ENCODE peak calls at places on chromosomes 16 and 17, in six cellular contexts. One of them, this sample, is unnamed.

GRCh38 chr17:12917401-12917800 is 100.4 kb downstream of the ELAC2 start:
- DNase-seq in fibroblast of pulmonary artery: no peak
- DNase-seq in PC-3: no peak
- DNase-seq in CD4-positive, alpha-beta T cell: no peak
- DNase-seq in NCI-H510A treated with DMSO at 0.1 percent for 48 hours: no peak
- DNase-seq in RPMI7951: peak; percentile 64
- DNase-seq in this sample: no peak

GRCh38 chr17:34377078-34377823 is 14.2 kb upstream of the CCL1 start:
- DNase-seq in NCI-H510A treated with DMSO at 0.1 percent for 48 hours: no peak
- DNase-seq in fibroblast of pulmonary artery: no peak
- DNase-seq in CD4-positive, alpha-beta T cell: no peak
- DNase-seq in RPMI7951: no peak
- DNase-seq in PC-3: no peak
- DNase-seq in this sample: no peak

GRCh38 chr17:34000639-34001038 is 254.4 kb upstream of the CCL2 start:
- DNase-seq in RPMI7951: no peak
- DNase-seq in PC-3: no peak
- DNase-seq in NCI-H510A treated with DMSO at 0.1 percent for 48 hours: no peak
- DNase-seq in CD4-positive, alpha-beta T cell: no peak
- DNase-seq in fibroblast of pulmonary artery: no peak
- DNase-seq in this sample: no peak

GRCh38 chr17:59371426-59372099 is 40.1 kb downstream of the YPEL2 start:
- DNase-seq in CD4-positive, alpha-beta T cell: no peak
- DNase-seq in RPMI7951: no peak
- DNase-seq in fibroblast of pulmonary artery: peak; percentile 44
- DNase-seq in NCI-H510A treated with DMSO at 0.1 percent for 48 hours: no peak
- DNase-seq in PC-3: no peak
- DNase-seq in this sample: no peak

GRCh38 chr17:22454070-22454999 is 762.0 kb downstream of the KCNJ18 start:
- DNase-seq in fibroblast of pulmonary artery: no peak
- DNase-seq in NCI-H510A treated with DMSO at 0.1 percent for 48 hours: no peak
- DNase-seq in CD4-positive, alpha-beta T cell: no peak
- DNase-seq in RPMI7951: no peak
- DNase-seq in PC-3: no peak
- DNase-seq in this sample: no peak

GRCh38 chr16:89409161-89409711 is 81.1 kb downstream of the ANKRD11 start:
- DNase-seq in NCI-H510A treated with DMSO at 0.1 percent for 48 hours: no peak
- DNase-seq in PC-3: peak; percentile 32
- DNase-seq in fibroblast of pulmonary artery: peak; percentile 38
- DNase-seq in RPMI7951: no peak
- DNase-seq in CD4-positive, alpha-beta T cell: peak; percentile 59
- DNase-seq in this sample: peak; percentile 77

GRCh38 chr17:60493847-60494321 is 32.2 kb downstream of the APPBP2 start:
- DNase-seq in NCI-H510A treated with DMSO at 0.1 percent for 48 hours: no peak
- DNase-seq in CD4-positive, alpha-beta T cell: no peak
- DNase-seq in RPMI7951: no peak
- DNase-seq in fibroblast of pulmonary artery: peak; percentile 18
- DNase-seq in PC-3: no peak
- DNase-seq in this sample: no peak

GRCh38 chr17:72943826-72944689 is 148.4 kb downstream of the SLC39A11 start:
- DNase-seq in NCI-H510A treated with DMSO at 0.1 percent for 48 hours: no peak
- DNase-seq in fibroblast of pulmonary artery: no peak
- DNase-seq in PC-3: no peak
- DNase-seq in RPMI7951: peak; percentile 4
- DNase-seq in CD4-positive, alpha-beta T cell: no peak
- DNase-seq in this sample: no peak

GRCh38 chr17:33284022-33284421 is 9.1 kb downstream of the ASIC2 start:
- DNase-seq in PC-3: peak; percentile 81
- DNase-seq in RPMI7951: peak; percentile 39
- DNase-seq in fibroblast of pulmonary artery: peak; percentile 79
- DNase-seq in CD4-positive, alpha-beta T cell: no peak
- DNase-seq in NCI-H510A treated with DMSO at 0.1 percent for 48 hours: no peak
- DNase-seq in this sample: no peak

GRCh38 chr17:59618894-59619312 is 792 bp upstream of the CLTC start:
- DNase-seq in RPMI7951: no peak
- DNase-seq in NCI-H510A treated with DMSO at 0.1 percent for 48 hours: no peak
- DNase-seq in CD4-positive, alpha-beta T cell: no peak
- DNase-seq in fibroblast of pulmonary artery: no peak
- DNase-seq in PC-3: no peak
- DNase-seq in this sample: no peak

GRCh38 chr17:42411321-42411820 is 11.7 kb downstream of the CAVIN1 start:
- DNase-seq in CD4-positive, alpha-beta T cell: no peak
- DNase-seq in RPMI7951: no peak
- DNase-seq in NCI-H510A treated with DMSO at 0.1 percent for 48 hours: no peak
- DNase-seq in fibroblast of pulmonary artery: no peak
- DNase-seq in PC-3: no peak
- DNase-seq in this sample: no peak

GRCh38 chr17:3762922-3763776 is 37.8 kb downstream of the ITGAE start:
- DNase-seq in NCI-H510A treated with DMSO at 0.1 percent for 48 hours: no peak
- DNase-seq in RPMI7951: no peak
- DNase-seq in fibroblast of pulmonary artery: no peak
- DNase-seq in CD4-positive, alpha-beta T cell: no peak
- DNase-seq in PC-3: no peak
- DNase-seq in this sample: no peak

GRCh38 chr17:44642861-44643260 is 13.4 kb upstream of the MEIOC start:
- DNase-seq in NCI-H510A treated with DMSO at 0.1 percent for 48 hours: no peak
- DNase-seq in PC-3: no peak
- DNase-seq in RPMI7951: no peak
- DNase-seq in CD4-positive, alpha-beta T cell: no peak
- DNase-seq in fibroblast of pulmonary artery: no peak
- DNase-seq in this sample: no peak

GRCh38 chr17:77420804-77421634 is 280.2 kb downstream of the SEC14L1 start:
- DNase-seq in fibroblast of pulmonary artery: peak; percentile 84
- DNase-seq in PC-3: no peak
- DNase-seq in CD4-positive, alpha-beta T cell: peak; percentile 58
- DNase-seq in NCI-H510A treated with DMSO at 0.1 percent for 48 hours: peak; percentile 93
- DNase-seq in RPMI7951: peak; percentile 56
- DNase-seq in this sample: peak; percentile 79

GRCh38 chr17:5055543-5055942 is 20.3 kb upstream of the SLC52A1 start:
- DNase-seq in fibroblast of pulmonary artery: no peak
- DNase-seq in NCI-H510A treated with DMSO at 0.1 percent for 48 hours: no peak
- DNase-seq in CD4-positive, alpha-beta T cell: no peak
- DNase-seq in PC-3: no peak
- DNase-seq in RPMI7951: no peak
- DNase-seq in this sample: no peak

GRCh38 chr17:43695968-43696865 is 34.5 kb upstream of the MEOX1 start:
- DNase-seq in CD4-positive, alpha-beta T cell: no peak
- DNase-seq in PC-3: no peak
- DNase-seq in NCI-H510A treated with DMSO at 0.1 percent for 48 hours: no peak
- DNase-seq in fibroblast of pulmonary artery: peak; percentile 55
- DNase-seq in RPMI7951: peak; percentile 45
- DNase-seq in this sample: no peak

GRCh38 chr17:73686961-73687360 is 42.7 kb upstream of the SDK2 start:
- DNase-seq in PC-3: no peak
- DNase-seq in CD4-positive, alpha-beta T cell: no peak
- DNase-seq in fibroblast of pulmonary artery: no peak
- DNase-seq in RPMI7951: no peak
- DNase-seq in NCI-H510A treated with DMSO at 0.1 percent for 48 hours: no peak
- DNase-seq in this sample: no peak

GRCh38 chr17:82970067-82970466 is 109.3 kb upstream of the METRNL start:
- DNase-seq in fibroblast of pulmonary artery: no peak
- DNase-seq in RPMI7951: no peak
- DNase-seq in CD4-positive, alpha-beta T cell: no peak
- DNase-seq in NCI-H510A treated with DMSO at 0.1 percent for 48 hours: no peak
- DNase-seq in PC-3: no peak
- DNase-seq in this sample: no peak

GRCh38 chr17:73064084-73064938 is 28.2 kb downstream of the SLC39A11 start:
- DNase-seq in NCI-H510A treated with DMSO at 0.1 percent for 48 hours: no peak
- DNase-seq in CD4-positive, alpha-beta T cell: no peak
- DNase-seq in fibroblast of pulmonary artery: no peak
- DNase-seq in PC-3: no peak
- DNase-seq in RPMI7951: peak; percentile 32
- DNase-seq in this sample: no peak

GRCh38 chr16:526181-527014 is 1.1 kb upstream of the CAPN15 start:
- DNase-seq in NCI-H510A treated with DMSO at 0.1 percent for 48 hours: no peak
- DNase-seq in PC-3: peak; percentile 4
- DNase-seq in fibroblast of pulmonary artery: peak; percentile 46
- DNase-seq in RPMI7951: peak; percentile 53
- DNase-seq in CD4-positive, alpha-beta T cell: no peak
- DNase-seq in this sample: peak; percentile 16

GRCh38 chr16:720990-721764 is at the start of gene ANTKMT:
- DNase-seq in NCI-H510A treated with DMSO at 0.1 percent for 48 hours: peak; percentile 61
- DNase-seq in fibroblast of pulmonary artery: peak; percentile 71
- DNase-seq in RPMI7951: peak; percentile 67
- DNase-seq in CD4-positive, alpha-beta T cell: peak; percentile 61
- DNase-seq in PC-3: peak; percentile 79
- DNase-seq in this sample: peak; percentile 36

GRCh38 chr16:84036131-84036530 is 6.5 kb downstream of the SLC38A8 start:
- DNase-seq in CD4-positive, alpha-beta T cell: no peak
- DNase-seq in PC-3: no peak
- DNase-seq in RPMI7951: no peak
- DNase-seq in NCI-H510A treated with DMSO at 0.1 percent for 48 hours: no peak
- DNase-seq in fibroblast of pulmonary artery: no peak
- DNase-seq in this sample: no peak

GRCh38 chr17:77701996-77702395 is 256.5 kb upstream of the TNRC6C start:
- DNase-seq in RPMI7951: no peak
- DNase-seq in NCI-H510A treated with DMSO at 0.1 percent for 48 hours: no peak
- DNase-seq in fibroblast of pulmonary artery: no peak
- DNase-seq in PC-3: no peak
- DNase-seq in CD4-positive, alpha-beta T cell: no peak
- DNase-seq in this sample: no peak

GRCh38 chr17:5762191-5762590 is 177.9 kb upstream of the NLRP1 start:
- DNase-seq in PC-3: no peak
- DNase-seq in NCI-H510A treated with DMSO at 0.1 percent for 48 hours: no peak
- DNase-seq in CD4-positive, alpha-beta T cell: no peak
- DNase-seq in RPMI7951: no peak
- DNase-seq in fibroblast of pulmonary artery: peak; percentile 16
- DNase-seq in this sample: no peak

GRCh38 chr17:75601057-75601987 is 13.7 kb downstream of the MYO15B start:
- DNase-seq in fibroblast of pulmonary artery: peak; percentile 46
- DNase-seq in RPMI7951: peak; percentile 38
- DNase-seq in CD4-positive, alpha-beta T cell: peak; percentile 56
- DNase-seq in NCI-H510A treated with DMSO at 0.1 percent for 48 hours: peak; percentile 42
- DNase-seq in PC-3: peak; percentile 77
- DNase-seq in this sample: peak; percentile 47

GRCh38 chr17:77303620-77304019 is 162.9 kb downstream of the SEC14L1 start:
- DNase-seq in NCI-H510A treated with DMSO at 0.1 percent for 48 hours: no peak
- DNase-seq in fibroblast of pulmonary artery: no peak
- DNase-seq in RPMI7951: no peak
- DNase-seq in CD4-positive, alpha-beta T cell: no peak
- DNase-seq in PC-3: no peak
- DNase-seq in this sample: no peak

GRCh38 chr16:57186630-57187507 is 740 bp downstream of the RSPRY1 start:
- DNase-seq in PC-3: peak; percentile 16
- DNase-seq in RPMI7951: peak; percentile 30
- DNase-seq in CD4-positive, alpha-beta T cell: peak; percentile 1
- DNase-seq in fibroblast of pulmonary artery: no peak
- DNase-seq in NCI-H510A treated with DMSO at 0.1 percent for 48 hours: peak; percentile 5
- DNase-seq in this sample: no peak

GRCh38 chr16:90054554-90054953 is 22.6 kb downstream of the PRDM7 start:
- DNase-seq in PC-3: no peak
- DNase-seq in fibroblast of pulmonary artery: no peak
- DNase-seq in RPMI7951: no peak
- DNase-seq in CD4-positive, alpha-beta T cell: no peak
- DNase-seq in NCI-H510A treated with DMSO at 0.1 percent for 48 hours: no peak
- DNase-seq in this sample: no peak

GRCh38 chr16:15899538-15900100 is 11.2 kb upstream of the CEP20 start:
- DNase-seq in PC-3: peak; percentile 95
- DNase-seq in NCI-H510A treated with DMSO at 0.1 percent for 48 hours: peak; percentile 66
- DNase-seq in CD4-positive, alpha-beta T cell: no peak
- DNase-seq in fibroblast of pulmonary artery: peak; percentile 54
- DNase-seq in RPMI7951: peak; percentile 86
- DNase-seq in this sample: peak; percentile 83

GRCh38 chr17:18033442-18034099 is 5.4 kb downstream of the ATPAF2 start:
- DNase-seq in PC-3: peak; percentile 93
- DNase-seq in fibroblast of pulmonary artery: peak; percentile 92
- DNase-seq in CD4-positive, alpha-beta T cell: peak; percentile 46
- DNase-seq in RPMI7951: peak; percentile 79
- DNase-seq in NCI-H510A treated with DMSO at 0.1 percent for 48 hours: peak; percentile 87
- DNase-seq in this sample: peak; percentile 50

GRCh38 chr17:63364387-63364786 is 81.7 kb downstream of the CYB561 start:
- DNase-seq in RPMI7951: no peak
- DNase-seq in fibroblast of pulmonary artery: peak; percentile 68
- DNase-seq in CD4-positive, alpha-beta T cell: no peak
- DNase-seq in NCI-H510A treated with DMSO at 0.1 percent for 48 hours: no peak
- DNase-seq in PC-3: peak; percentile 26
- DNase-seq in this sample: no peak

GRCh38 chr16:54055191-54055590 is 231.4 kb downstream of the IRX3 start:
- DNase-seq in NCI-H510A treated with DMSO at 0.1 percent for 48 hours: no peak
- DNase-seq in RPMI7951: no peak
- DNase-seq in fibroblast of pulmonary artery: no peak
- DNase-seq in PC-3: no peak
- DNase-seq in CD4-positive, alpha-beta T cell: no peak
- DNase-seq in this sample: no peak

GRCh38 chr16:80319181-80319580 is 221.6 kb upstream of the DYNLRB2 start:
- DNase-seq in CD4-positive, alpha-beta T cell: no peak
- DNase-seq in fibroblast of pulmonary artery: no peak
- DNase-seq in NCI-H510A treated with DMSO at 0.1 percent for 48 hours: no peak
- DNase-seq in PC-3: peak; percentile 2
- DNase-seq in RPMI7951: peak; percentile 20
- DNase-seq in this sample: peak; percentile 7

GRCh38 chr17:55451203-55451641 is 29.6 kb upstream of the MMD start:
- DNase-seq in RPMI7951: peak; percentile 88
- DNase-seq in PC-3: peak; percentile 34
- DNase-seq in CD4-positive, alpha-beta T cell: no peak
- DNase-seq in fibroblast of pulmonary artery: peak; percentile 70
- DNase-seq in NCI-H510A treated with DMSO at 0.1 percent for 48 hours: no peak
- DNase-seq in this sample: no peak

GRCh38 chr17:48006936-48007703 is 30.5 kb downstream of the COPZ2 start:
- DNase-seq in CD4-positive, alpha-beta T cell: no peak
- DNase-seq in RPMI7951: no peak
- DNase-seq in fibroblast of pulmonary artery: no peak
- DNase-seq in PC-3: no peak
- DNase-seq in NCI-H510A treated with DMSO at 0.1 percent for 48 hours: no peak
- DNase-seq in this sample: no peak

GRCh38 chr16:71927787-71928186 is 32.5 kb downstream of the IST1 start:
- DNase-seq in NCI-H510A treated with DMSO at 0.1 percent for 48 hours: no peak
- DNase-seq in RPMI7951: no peak
- DNase-seq in CD4-positive, alpha-beta T cell: no peak
- DNase-seq in PC-3: no peak
- DNase-seq in fibroblast of pulmonary artery: no peak
- DNase-seq in this sample: no peak

GRCh38 chr17:78817123-78817522 is 23.5 kb downstream of the USP36 start:
- DNase-seq in fibroblast of pulmonary artery: no peak
- DNase-seq in NCI-H510A treated with DMSO at 0.1 percent for 48 hours: no peak
- DNase-seq in PC-3: no peak
- DNase-seq in CD4-positive, alpha-beta T cell: peak; percentile 57
- DNase-seq in RPMI7951: no peak
- DNase-seq in this sample: peak; percentile 95